ENCODE peak calls at places on chromosomes 7 and 10, in seven cellular contexts. S is sigmoid colon, K is transverse colon, L is K562, Q is upper lobe of left lung, D is ovary, P is breast epithelium. O is an unnamed sample.
A peak's percentile ranks its signal among the peaks of the same experiment; 100 is the strongest.

GRCh38 chr10:35218339-35218955 is 91.8 kb downstream of the CREM start:
- DNase-seq in S (peak; percentile 92), K (peak; percentile 83), L (peak; percentile 90), Q (peak; percentile 89), D (peak; percentile 87), P (peak; percentile 54), O (peak; percentile 95)

GRCh38 chr10:98318861-98319260 is 50.9 kb upstream of the LOXL4 start:
- DNase-seq in S (no peak), K (no peak), L (no peak), Q (no peak), D (no peak), P (no peak), O (no peak)

GRCh38 chr10:35225204-35225603 is 98.6 kb downstream of the CREM start:
- DNase-seq in S (no peak), K (no peak), L (no peak), Q (no peak), D (no peak), P (no peak), O (no peak)

GRCh38 chr7:45681596-45682357 is 107.6 kb downstream of the ADCY1 start:
- DNase-seq in S (no peak), K (no peak), L (no peak), Q (peak; percentile 17), D (peak; percentile 7), P (peak; percentile 11), O (no peak)

GRCh38 chr10:106942035-106942662 is 222.4 kb downstream of the SORCS1 start:
- DNase-seq in S (peak; percentile 73), K (no peak), L (peak; percentile 87), Q (peak; percentile 75), D (peak; percentile 35), P (no peak), O (peak; percentile 48)

GRCh38 chr10:82815680-82816079 is 940.7 kb downstream of the NRG3 start:
- DNase-seq in S (no peak), K (no peak), L (no peak), Q (no peak), D (no peak), P (no peak), O (no peak)

GRCh38 chr10:130300608-130301025 is 164.4 kb downstream of the GLRX3 start:
- DNase-seq in S (no peak), K (no peak), L (no peak), Q (no peak), D (no peak), P (no peak), O (no peak)

GRCh38 chr7:150983893-150984368 is 5.8 kb upstream of the KCNH2 start:
- DNase-seq in S (no peak), K (no peak), L (peak; percentile 86), Q (no peak), D (no peak), P (no peak), O (no peak)

GRCh38 chr7:36860679-36861078 is 136.4 kb upstream of the AOAH start:
- DNase-seq in S (no peak), K (no peak), L (no peak), Q (no peak), D (no peak), P (no peak), O (no peak)

GRCh38 chr10:26334932-26335573 is 103.1 kb upstream of the APBB1IP start:
- DNase-seq in S (peak; percentile 65), K (peak; percentile 44), L (peak; percentile 64), Q (peak; percentile 63), D (no peak), P (no peak), O (peak; percentile 27)

GRCh38 chr7:114082934-114083647 is 164.3 kb upstream of the PPP1R3A start:
- DNase-seq in S (peak; percentile 72), K (peak; percentile 46), L (no peak), Q (no peak), D (peak; percentile 31), P (no peak), O (peak; percentile 86)

GRCh38 chr7:48875300-48875916 is 48.9 kb upstream of the CDC14C start:
- DNase-seq in S (no peak), K (peak; percentile 8), L (peak; percentile 2), Q (peak; percentile 51), D (no peak), P (peak; percentile 19), O (peak; percentile 25)

GRCh38 chr10:69383485-69384089 is 33.1 kb downstream of the TACR2 start:
- DNase-seq in S (no peak), K (no peak), L (no peak), Q (no peak), D (no peak), P (no peak), O (no peak)

GRCh38 chr10:49252313-49253034 is 46.5 kb upstream of the C10orf71 start:
- DNase-seq in S (no peak), K (no peak), L (no peak), Q (no peak), D (no peak), P (no peak), O (no peak)

DNA sequence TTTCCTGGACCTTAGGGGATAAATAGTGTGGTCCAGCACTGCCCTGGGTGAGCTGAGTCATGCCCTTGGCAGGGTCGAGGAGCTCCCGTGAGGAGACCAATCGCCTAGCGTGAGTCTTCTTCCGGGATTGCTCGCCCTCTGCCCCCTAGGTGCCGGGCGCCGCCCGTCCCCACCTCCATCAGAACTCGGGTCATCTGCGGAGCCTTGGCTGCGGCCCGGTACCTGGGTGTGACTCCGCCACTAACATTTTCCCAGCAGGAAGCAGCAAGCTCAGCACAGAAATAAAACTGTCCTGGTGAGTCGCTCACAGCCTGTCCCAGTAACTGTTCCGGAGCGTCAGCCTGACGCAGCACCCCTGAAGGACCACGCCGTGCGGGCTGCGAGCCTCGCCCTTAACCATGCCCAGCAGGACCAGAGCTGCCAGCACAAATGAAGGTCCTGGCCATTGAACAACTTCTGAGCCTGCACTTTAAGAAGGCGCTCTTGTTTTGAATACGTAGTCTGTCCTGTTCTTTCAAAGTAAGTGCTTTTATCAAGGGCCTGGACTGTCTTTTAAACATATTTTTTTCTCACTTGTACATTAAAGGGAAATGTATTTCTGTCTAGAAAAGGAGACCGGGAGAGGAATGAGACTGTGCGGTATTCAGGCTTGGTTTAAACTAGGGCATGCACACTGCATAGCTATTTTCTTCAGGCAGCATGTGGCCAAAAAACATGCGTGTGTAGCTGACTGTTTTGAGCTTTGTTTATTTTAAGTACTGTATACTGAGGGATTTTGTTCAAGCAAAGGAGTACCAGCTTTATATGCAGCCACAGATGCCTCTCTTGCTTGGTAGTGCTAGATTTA is 136.7 kb downstream of the HECW1 start:
- DNase-seq in S (peak; percentile 73), K (peak; percentile 50), L (peak; percentile 23), Q (peak; percentile 28), D (no peak), P (no peak), O (no peak)
- TF ChIP-seq POLR2A in S (no peak), K (no peak), L (no peak), Q (no peak), D (no peak), P (no peak), O (no peak)

DNA sequence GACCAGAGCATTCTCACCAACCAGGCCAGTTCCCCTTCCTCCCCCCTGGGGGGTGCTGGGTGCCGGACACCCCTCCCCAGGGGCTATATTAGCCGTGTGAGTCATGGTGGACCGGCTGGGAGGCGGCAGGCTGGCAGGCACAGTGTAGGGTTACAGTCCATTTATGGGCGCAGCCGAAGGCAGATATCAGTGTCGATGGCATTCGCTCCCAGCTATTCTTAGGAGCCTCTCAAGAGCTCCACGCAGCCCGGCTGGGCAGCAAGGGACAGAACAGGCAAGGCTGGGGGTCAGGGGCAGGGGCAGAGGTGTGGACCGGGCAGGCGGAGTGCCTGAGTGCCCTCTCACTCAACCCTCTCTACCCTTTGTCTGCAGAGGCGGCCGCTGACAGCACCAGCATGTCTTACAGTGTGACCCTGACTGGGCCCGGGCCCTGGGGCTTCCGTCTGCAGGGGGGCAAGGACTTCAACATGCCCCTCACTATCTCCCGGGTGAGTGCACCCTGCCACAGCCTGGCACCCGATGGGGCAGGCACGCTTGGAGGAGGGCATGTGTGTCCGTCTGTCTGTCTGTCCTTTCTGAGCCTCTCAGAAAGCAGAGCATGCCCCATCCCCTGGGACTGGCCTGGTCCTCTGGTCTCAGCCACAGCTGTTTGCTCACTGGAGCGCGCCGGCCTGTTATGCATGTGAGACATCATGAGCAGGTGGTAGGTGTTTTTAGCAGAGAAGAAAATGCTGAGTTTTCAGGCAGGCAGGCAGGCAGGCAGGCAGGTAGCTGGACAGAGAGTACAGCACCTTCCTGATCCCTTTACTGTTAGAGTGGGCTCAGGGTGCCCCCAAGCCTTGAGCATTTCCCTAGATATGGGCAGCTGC is at the start of gene LDB3:
- DNase-seq in S (peak; percentile 91), K (peak; percentile 31), L (no peak), Q (no peak), D (peak; percentile 40), P (no peak), O (no peak)
- TF ChIP-seq CTCF in S (no peak), K (no peak), L (no peak), Q (no peak), D (no peak), P (no peak), O (no peak)

GRCh38 chr10:73296946-73297345 is 44.5 kb upstream of the MRPS16 start:
- DNase-seq in S (no peak), K (no peak), L (no peak), Q (no peak), D (no peak), P (no peak), O (no peak)

GRCh38 chr10:73289958-73290357 is 37.5 kb upstream of the MRPS16 start:
- DNase-seq in S (no peak), K (no peak), L (no peak), Q (no peak), D (no peak), P (no peak), O (no peak)

DNA sequence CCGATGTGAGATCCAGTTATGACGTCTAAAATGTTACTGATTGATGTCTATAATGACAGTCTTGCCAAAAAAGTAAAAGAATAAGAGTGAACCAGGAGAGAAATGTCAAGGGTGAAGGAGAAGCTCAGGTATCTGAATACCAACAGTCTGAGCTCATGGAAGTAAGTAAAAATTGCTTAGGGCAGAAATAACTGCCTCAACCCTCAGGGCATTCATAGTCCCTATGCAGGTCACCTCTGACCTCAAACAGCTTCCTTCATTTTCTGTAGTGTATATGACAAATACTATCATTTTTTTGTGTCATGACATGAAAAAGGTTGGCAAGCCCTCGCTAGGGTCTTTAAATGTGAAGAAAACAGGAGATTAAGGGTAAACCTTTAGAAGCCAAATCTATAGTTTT is 41.0 kb upstream of the MRPS16 start:
- DNase-seq in S (no peak), K (no peak), L (no peak), Q (no peak), D (no peak), P (no peak), O (no peak)
- H3K4me3 ChIP-seq in S (no peak overlapping the region), K (no peak overlapping the region), L (no peak overlapping the region), Q (no peak overlapping the region), D (no peak overlapping the region), P (no peak overlapping the region), O (no peak overlapping the region)

DNA sequence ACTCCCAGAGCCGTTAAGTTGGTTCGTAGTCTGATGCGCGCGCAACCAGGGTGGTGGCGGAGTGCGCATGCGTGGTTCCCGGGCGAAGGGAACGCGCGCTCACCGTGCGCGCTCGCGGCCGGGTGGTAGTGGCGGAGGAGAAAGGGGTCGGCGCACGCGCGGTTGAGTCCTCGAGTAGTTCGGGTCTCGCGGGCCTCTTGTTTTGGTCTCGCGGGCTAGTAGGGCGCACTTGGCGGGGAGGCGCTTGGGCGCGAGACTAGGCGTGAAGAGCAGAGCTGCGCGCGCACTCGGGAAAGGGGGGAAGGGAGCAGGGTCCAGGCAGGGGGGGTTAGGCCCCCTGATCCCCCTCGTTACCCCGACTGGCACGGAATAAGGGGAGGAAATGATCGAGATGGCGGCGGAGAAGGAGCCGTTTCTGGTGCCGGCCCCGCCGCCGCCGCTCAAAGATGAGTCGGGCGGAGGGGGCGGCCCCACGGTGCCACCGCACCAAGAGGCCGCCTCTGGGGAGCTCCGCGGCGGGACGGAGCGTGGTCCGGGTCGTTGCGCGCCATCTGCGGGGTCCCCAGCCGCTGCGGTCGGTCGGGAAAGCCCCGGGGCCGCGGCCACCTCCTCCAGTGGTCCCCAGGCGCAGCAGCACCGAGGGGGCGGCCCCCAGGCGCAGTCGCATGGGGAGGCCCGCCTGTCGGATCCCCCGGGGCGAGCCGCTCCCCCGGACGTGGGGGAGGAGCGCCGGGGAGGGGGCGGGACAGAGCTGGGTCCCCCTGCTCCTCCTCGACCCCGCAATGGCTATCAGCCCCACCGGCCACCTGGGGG is at the start of gene MEPCE:
- DNase-seq in S (peak; percentile 99), K (peak; percentile 96), L (peak; percentile 97), Q (peak; percentile 97), D (peak; percentile 98), P (peak; percentile 96), O (peak; percentile 99)
- TF ChIP-seq POLR2A in S (no peak), K (peak; percentile 12), L (peak; percentile 75), Q (no peak), D (no peak), P (no peak), O (no peak)